ENCODE peak calls at places on chromosome 14, in four cellular contexts. A is NCI-H1092 treated with DMSO at 0.1 percent for 48 hours, K is germinal center, G is NCI-H510A. Y is an unnamed sample.

GRCh38 chr14:104104006-104104901 is 18.8 kb downstream of the ASPG start:
- DNase-seq in A (peak; percentile 53), K (no peak), G (no peak), Y (no peak)

GRCh38 chr14:103427485-103428443 is 42.5 kb downstream of the MARK3 start:
- DNase-seq in A (no peak), K (no peak), G (no peak), Y (peak; percentile 43)

GRCh38 chr14:89085154-89086059 is 261.0 kb downstream of the TTC8 start:
- DNase-seq in A (no peak), K (no peak), G (no peak), Y (no peak)

GRCh38 chr14:104680806-104681688 is 8.4 kb upstream of the INF2 start:
- DNase-seq in A (no peak), K (peak; percentile 68), G (peak; percentile 30), Y (peak; percentile 76)

GRCh38 chr14:68074765-68075381 is 255.3 kb downstream of the RAD51B start:
- DNase-seq in A (no peak), K (no peak), G (no peak), Y (no peak)

GRCh38 chr14:67420102-67420739 is 8.3 kb upstream of the PLEK2 start:
- DNase-seq in A (no peak), K (peak; percentile 34), G (no peak), Y (no peak)

GRCh38 chr14:54785111-54785777 is 117.4 kb downstream of the GCH1 start:
- DNase-seq in A (peak; percentile 45), K (no peak), G (no peak), Y (no peak)

GRCh38 chr14:102479777-102480176 is 29.8 kb downstream of the ANKRD9 start:
- DNase-seq in A (peak; percentile 50), K (no peak), G (peak; percentile 40), Y (no peak)

GRCh38 chr14:92391746-92392145 is 68.8 kb downstream of the SLC24A4 start:
- DNase-seq in A (no peak), K (no peak), G (no peak), Y (no peak)

GRCh38 chr14:104168603-104169002 is 30.2 kb downstream of the KIF26A start:
- DNase-seq in A (no peak), K (no peak), G (no peak), Y (no peak)

GRCh38 chr14:59969319-59969718 is 49.4 kb downstream of the LRRC9 start:
- DNase-seq in A (no peak), K (no peak), G (no peak), Y (no peak)

GRCh38 chr14:104680056-104680805 is 9.2 kb upstream of the INF2 start:
- DNase-seq in A (no peak), K (no peak), G (no peak), Y (peak; percentile 73)

GRCh38 chr14:80428171-80428570 is 216.9 kb upstream of the DIO2 start:
- DNase-seq in A (no peak), K (no peak), G (no peak), Y (no peak)

Y was measured in ACHN.